ENCODE peak calls at places on chromosomes 6 and 20, in ten cellular contexts. S, V, L, M, G, Z, J, O, W and X are unnamed samples.

GRCh38 chr6:86500035-86500434 is 437.3 kb upstream of the HTR1E start:
- DNase-seq in S (no peak), V (no peak), L (no peak), M (no peak), G (no peak), Z (no peak), J (no peak), O (no peak), W (no peak), X (no peak)

GRCh38 chr6:1911476-1911875 is 301.8 kb downstream of the FOXC1 start:
- DNase-seq in S (peak; percentile 35), V (no peak), L (no peak), M (no peak), G (no peak), Z (no peak), J (no peak), O (peak; percentile 65), W (no peak), X (no peak)

GRCh38 chr6:56682580-56682979 is 39.9 kb upstream of the DST start:
- DNase-seq in S (no peak), V (no peak), L (no peak), M (no peak), G (no peak), Z (no peak), J (no peak), O (no peak), W (no peak), X (no peak)

GRCh38 chr20:17835941-17836861 is 132.4 kb downstream of the SNX5 start:
- DNase-seq in S (peak; percentile 67), V (no peak), L (no peak), M (no peak), G (peak; percentile 66), Z (peak; percentile 82), J (peak; percentile 51), O (peak; percentile 88), W (peak; percentile 87), X (peak; percentile 88)

GRCh38 chr20:22615425-22615824 is 31.1 kb upstream of the FOXA2 start:
- DNase-seq in S (no peak), V (no peak), L (no peak), M (no peak), G (no peak), Z (no peak), J (no peak), O (no peak), W (no peak), X (no peak)

GRCh38 chr20:57594092-57594911 is 25.9 kb downstream of the ZBP1 start:
- DNase-seq in S (peak; percentile 73), V (peak; percentile 63), L (peak; percentile 76), M (peak; percentile 12), G (peak; percentile 70), Z (peak; percentile 77), J (no peak), O (peak; percentile 8), W (peak; percentile 35), X (peak; percentile 41)

GRCh38 chr6:154261688-154262397 is 94.8 kb downstream of the IPCEF1 start:
- DNase-seq in S (no peak), V (no peak), L (no peak), M (no peak), G (no peak), Z (no peak), J (no peak), O (no peak), W (no peak), X (no peak)

GRCh38 chr20:59525500-59526241 is 78.7 kb upstream of the PHACTR3 start:
- DNase-seq in S (peak; percentile 47), V (peak; percentile 34), L (peak; percentile 87), M (peak; percentile 29), G (peak; percentile 83), Z (peak; percentile 75), J (peak; percentile 31), O (peak; percentile 36), W (peak; percentile 53), X (no peak)

GRCh38 chr20:19981091-19981490 is 36.1 kb upstream of the NAA20 start:
- DNase-seq in S (no peak), V (no peak), L (no peak), M (peak; percentile 45), G (no peak), Z (no peak), J (peak; percentile 39), O (peak; percentile 53), W (no peak), X (no peak)

GRCh38 chr20:54115172-54115854 is 44.9 kb upstream of the BCAS1 start:
- DNase-seq in S (no peak), V (no peak), L (no peak), M (no peak), G (no peak), Z (no peak), J (no peak), O (no peak), W (no peak), X (peak; percentile 43)

GRCh38 chr6:11778648-11779307 is at the start of gene ADTRP:
- DNase-seq in S (no peak), V (no peak), L (no peak), M (no peak), G (no peak), Z (no peak), J (peak; percentile 33), O (no peak), W (peak; percentile 16), X (no peak)

GRCh38 chr6:84052204-84052882 is 18.8 kb downstream of the MRAP2 start:
- DNase-seq in S (peak; percentile 19), V (no peak), L (peak; percentile 27), M (no peak), G (peak; percentile 83), Z (peak; percentile 84), J (peak; percentile 56), O (peak; percentile 65), W (peak; percentile 66), X (no peak)

GRCh38 chr20:46305973-46306360 is 2.3 kb downstream of the CDH22 start:
- DNase-seq in S (no peak), V (no peak), L (no peak), M (no peak), G (no peak), Z (no peak), J (no peak), O (no peak), W (no peak), X (no peak)

GRCh38 chr6:106609699-106610098 is 19.6 kb downstream of the RTN4IP1 start:
- DNase-seq in S (no peak), V (peak; percentile 52), L (no peak), M (peak; percentile 21), G (peak; percentile 25), Z (no peak), J (no peak), O (peak; percentile 27), W (no peak), X (no peak)

GRCh38 chr6:45625191-45625664 is 247.5 kb upstream of the SUPT3H start:
- DNase-seq in S (peak; percentile 35), V (no peak), L (no peak), M (no peak), G (no peak), Z (no peak), J (no peak), O (peak; percentile 79), W (no peak), X (no peak)

GRCh38 chr6:157227202-157228166 is 95.8 kb downstream of the TMEM242 start:
- DNase-seq in S (no peak), V (no peak), L (no peak), M (no peak), G (no peak), Z (no peak), J (no peak), O (no peak), W (no peak), X (no peak)

GRCh38 chr20:9214676-9215075 is 145.8 kb downstream of the PLCB4 start:
- DNase-seq in S (no peak), V (no peak), L (no peak), M (no peak), G (no peak), Z (no peak), J (no peak), O (peak; percentile 94), W (no peak), X (no peak)

GRCh38 chr6:35184580-35185301 is 29.0 kb upstream of the SCUBE3 start:
- DNase-seq in S (no peak), V (no peak), L (no peak), M (no peak), G (no peak), Z (no peak), J (no peak), O (no peak), W (no peak), X (no peak)

GRCh38 chr6:81144346-81144745 is 608.1 kb downstream of the TENT5A start:
- DNase-seq in S (no peak), V (no peak), L (no peak), M (no peak), G (no peak), Z (no peak), J (no peak), O (peak; percentile 22), W (no peak), X (no peak)

GRCh38 chr6:33299237-33299944 is 649 bp upstream of the RGL2 start:
- DNase-seq in S (peak; percentile 94), V (peak; percentile 97), L (peak; percentile 81), M (peak; percentile 80), G (peak; percentile 93), Z (peak; percentile 95), J (peak; percentile 93), O (peak; percentile 93), W (peak; percentile 95), X (peak; percentile 93)

GRCh38 chr20:46990017-46990810 is 95.6 kb downstream of the EYA2 start:
- DNase-seq in S (no peak), V (no peak), L (no peak), M (no peak), G (no peak), Z (no peak), J (no peak), O (no peak), W (no peak), X (no peak)

GRCh38 chr6:37793067-37793466 is 26.5 kb upstream of the ZFAND3 start:
- DNase-seq in S (no peak), V (no peak), L (no peak), M (no peak), G (no peak), Z (no peak), J (no peak), O (no peak), W (no peak), X (no peak)

GRCh38 chr6:157184202-157185015 is 138.9 kb downstream of the TMEM242 start:
- DNase-seq in S (peak; percentile 83), V (peak; percentile 68), L (peak; percentile 55), M (peak; percentile 16), G (peak; percentile 77), Z (peak; percentile 82), J (peak; percentile 66), O (peak; percentile 58), W (peak; percentile 63), X (peak; percentile 77)

GRCh38 chr20:21665687-21666446 is 39.6 kb upstream of the PAX1 start:
- DNase-seq in S (no peak), V (no peak), L (no peak), M (no peak), G (no peak), Z (no peak), J (no peak), O (no peak), W (no peak), X (no peak)

GRCh38 chr20:35700625-35701148 is 1.5 kb downstream of the ROMO1 start:
- DNase-seq in S (no peak), V (no peak), L (no peak), M (no peak), G (peak; percentile 11), Z (no peak), J (no peak), O (no peak), W (no peak), X (no peak)

GRCh38 chr6:92810913-92811312 is 608.4 kb downstream of the EPHA7 start:
- DNase-seq in S (no peak), V (peak; percentile 78), L (peak; percentile 33), M (peak; percentile 3), G (peak; percentile 56), Z (no peak), J (no peak), O (peak; percentile 28), W (no peak), X (no peak)

GRCh38 chr6:148164645-148165044 is 178.0 kb upstream of the SASH1 start:
- DNase-seq in S (no peak), V (no peak), L (no peak), M (no peak), G (no peak), Z (no peak), J (no peak), O (no peak), W (no peak), X (no peak)

GRCh38 chr6:154733610-154734379 is 579 bp downstream of the SCAF8 start:
- DNase-seq in S (peak; percentile 99), V (peak; percentile 95), L (peak; percentile 88), M (peak; percentile 95), G (peak; percentile 98), Z (peak; percentile 96), J (peak; percentile 98), O (peak; percentile 99), W (peak; percentile 97), X (peak; percentile 96)